ENCODE peak calls at places on chromosome 1, in four cellular contexts. Q is GM13976, B is choroid plexus epithelial cell, C is astrocyte of the spinal cord. A is an unnamed sample.

GRCh38 chr1:246827396-246827795 is 103.2 kb downstream of the SCCPDH start:
- DNase-seq in Q (no peak), B (no peak), C (no peak), A (no peak)

GRCh38 chr1:58814251-58815068 is 30.6 kb upstream of the JUN start:
- DNase-seq in B (peak; percentile 33), Q (peak; percentile 35), C (no peak), A (peak; percentile 29)

GRCh38 chr1:26831546-26832248 is 5.2 kb downstream of the ZDHHC18 start:
- DNase-seq in C (no peak), Q (no peak), B (peak; percentile 45), A (no peak)

GRCh38 chr1:244211559-244211944 is 160.5 kb downstream of the ZBTB18 start:
- DNase-seq in B (peak; percentile 56), Q (no peak), C (no peak), A (no peak)

GRCh38 chr1:83631836-83632235 is 367.1 kb downstream of the TTLL7 start:
- DNase-seq in Q (no peak), C (no peak), B (no peak), A (no peak)

GRCh38 chr1:230611128-230611914 is 31.0 kb upstream of the COG2 start:
- DNase-seq in B (no peak), Q (no peak), C (no peak), A (no peak)

GRCh38 chr1:79472067-79472656 is 465.6 kb upstream of the ADGRL4 start:
- DNase-seq in B (no peak), C (no peak), Q (peak; percentile 44), A (peak; percentile 26)

GRCh38 chr1:245131026-245131393 is 23.8 kb upstream of the KIF26B start:
- DNase-seq in Q (no peak), B (no peak), C (no peak), A (no peak)

DNA sequence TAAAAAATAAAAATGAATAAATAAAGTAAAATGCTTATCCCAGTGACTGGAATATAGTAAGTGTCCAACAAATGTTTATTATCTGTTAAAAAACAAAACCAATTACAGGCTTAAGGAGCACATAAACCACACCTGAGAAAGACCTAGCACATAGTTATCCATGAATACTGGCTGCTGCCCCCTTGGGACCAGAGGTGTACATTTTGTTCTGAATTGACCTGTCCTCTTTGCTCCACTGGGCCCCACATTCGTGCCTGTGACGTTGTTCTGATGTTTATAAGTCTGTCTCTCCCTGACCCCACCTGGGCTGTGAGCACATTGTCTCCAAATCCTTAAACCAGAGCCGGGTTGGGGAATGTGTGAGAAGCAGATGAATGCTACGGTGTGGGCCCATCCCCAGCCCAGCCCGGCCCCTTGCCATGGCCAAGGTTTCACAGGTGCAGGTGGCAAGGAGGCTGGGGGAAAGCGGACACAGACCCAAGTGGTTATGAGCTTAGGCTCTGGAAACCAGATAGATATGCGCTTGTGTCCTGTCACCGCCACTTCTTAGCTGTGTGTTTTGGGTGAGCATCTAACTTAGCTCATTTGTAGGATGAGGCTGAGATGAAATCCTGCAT is 29.1 kb downstream of the OPRD1 start:
- DNase-seq in Q (no peak), C (no peak), B (no peak), A (no peak)
- TF ChIP-seq CTCF in Q (no peak), C (no peak), B (no peak), A (no peak)

GRCh38 chr1:23554481-23555224 is 4.6 kb downstream of the ID3 start:
- DNase-seq in C (peak; percentile 92), B (peak; percentile 88), Q (peak; percentile 94), A (peak; percentile 92)
- TF ChIP-seq CTCF in C (no peak), B (peak; percentile 30), Q (peak; percentile 40), A (peak; percentile 55)

GRCh38 chr1:111504097-111504496 is 664 bp upstream of the ADORA3 start:
- DNase-seq in B (no peak), Q (no peak), C (no peak), A (no peak)

GRCh38 chr1:111506561-111506960 is 3.1 kb upstream of the ADORA3 start:
- DNase-seq in B (no peak), C (no peak), Q (no peak), A (no peak)

GRCh38 chr1:111505641-111506119 is 2.2 kb upstream of the ADORA3 start:
- DNase-seq in C (no peak), Q (peak; percentile 68), B (no peak), A (peak; percentile 67)

GRCh38 chr1:111510003-111510380 is 6.6 kb upstream of the ADORA3 start:
- DNase-seq in B (no peak), Q (no peak), C (no peak), A (no peak)

GRCh38 chr1:111507411-111508201 is 4.2 kb upstream of the ADORA3 start:
- DNase-seq in Q (peak; percentile 71), C (peak; percentile 32), B (peak; percentile 64), A (peak; percentile 73)
- TF ChIP-seq CTCF in Q (no peak), C (peak; percentile 7), B (peak; percentile 39), A (no peak)

DNA sequence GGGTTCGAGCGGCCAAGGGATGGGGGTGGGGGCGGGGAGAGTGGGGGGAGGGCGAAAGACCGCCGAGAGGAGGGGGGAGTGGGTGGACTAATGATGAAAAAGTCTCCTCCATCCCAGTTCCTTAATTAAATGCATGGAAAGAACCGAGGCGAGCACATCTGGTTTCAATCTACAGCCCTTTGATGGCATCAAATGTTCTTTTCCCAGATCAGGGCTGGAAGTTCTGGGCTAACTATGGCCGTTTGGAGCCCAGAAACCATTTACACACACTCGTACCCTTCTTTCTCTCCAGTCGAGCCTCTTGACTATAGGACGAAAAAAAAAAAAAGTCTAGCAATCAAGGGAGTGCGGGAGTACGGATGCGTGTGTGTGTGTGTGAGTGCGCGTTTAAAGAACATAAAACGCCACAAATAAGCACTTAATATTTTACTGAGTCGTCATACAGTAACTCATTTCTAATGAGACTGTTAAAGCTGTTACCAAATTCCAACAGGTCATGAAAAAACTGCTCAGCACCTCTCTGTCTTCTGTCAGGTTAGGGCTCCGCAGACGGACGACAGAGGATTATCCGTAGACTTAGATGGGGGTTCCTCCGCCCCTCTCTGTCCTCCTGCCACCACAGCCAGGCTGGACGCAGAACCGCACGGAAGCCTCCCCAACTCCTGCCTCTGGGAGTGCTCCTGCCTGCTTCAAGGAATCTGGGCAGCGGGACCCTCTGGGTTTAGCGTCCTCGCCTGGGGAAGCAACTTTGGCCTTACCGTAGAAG is 2.1 kb upstream of the PRRX1 start:
- DNase-seq in B (peak; percentile 39), C (peak; percentile 67), Q (peak; percentile 41), A (no peak)
- TF ChIP-seq CTCF in B (peak; percentile 10), C (peak; percentile 1), Q (no peak), A (no peak)

GRCh38 chr1:161159087-161159914 is at the start of gene USP21:
- DNase-seq in C (peak; percentile 89), B (peak; percentile 92), Q (peak; percentile 97), A (peak; percentile 96)
- TF ChIP-seq CTCF in C (peak; percentile 43), B (peak; percentile 53), Q (no peak), A (no peak)

A was measured in GM10248.